ENCODE peak calls at places on chromosomes 13 and 19, in six cellular contexts. U is lower leg skin; I is lung; F is neural progenitor cell; J is CD8-positive, alpha-beta memory T cell; H is BJ. Y is an unnamed sample.

GRCh38 chr13:46183018-46183940 is 1.3 kb upstream of the LCP1 start:
- DNase-seq in F (no peak), H (no peak), J (no peak), U (no peak), I (no peak), Y (no peak)

GRCh38 chr13:113566227-113566561 is 18.4 kb upstream of the TFDP1 start:
- DNase-seq in H (no peak), F (no peak), J (peak), I (peak), U (peak), Y (no peak)

GRCh38 chr13:50225188-50226155 is 210.2 kb downstream of the KCNRG start:
- DNase-seq in I (no peak), J (no peak), U (no peak), H (no peak), F (peak), Y (no peak)

GRCh38 chr13:49421391-49421790 is 22.5 kb downstream of the CAB39L start:
- DNase-seq in J (peak), U (no peak), I (no peak), H (no peak), F (peak), Y (no peak)

GRCh38 chr19:35845215-35846037 is 6.9 kb downstream of the NPHS1 start:
- DNase-seq in I (no peak), U (no peak), J (no peak), H (no peak), F (peak), Y (no peak)

GRCh38 chr13:31261241-31261640 is 61.5 kb downstream of the B3GLCT start:
- DNase-seq in J (no peak), H (no peak), F (no peak), I (no peak), U (no peak), Y (no peak)

GRCh38 chr13:39040206-39040605 is 1.9 kb downstream of the NHLRC3 start:
- DNase-seq in H (no peak), I (no peak), J (no peak), F (no peak), U (no peak), Y (no peak)

GRCh38 chr13:40240293-40240692 is 426.1 kb downstream of the FOXO1 start:
- DNase-seq in U (no peak), J (no peak), F (no peak), I (no peak), H (no peak), Y (no peak)

GRCh38 chr13:45301263-45301662 is 39.7 kb downstream of the TPT1 start:
- DNase-seq in I (no peak), U (no peak), H (no peak), J (no peak), F (no peak), Y (no peak)

GRCh38 chr13:44899967-44900366 is 89.3 kb downstream of the NUFIP1 start:
- DNase-seq in U (no peak), I (no peak), H (no peak), F (no peak), J (no peak), Y (no peak)

GRCh38 chr19:39237200-39238184 is 7.3 kb downstream of the IFNL3 start:
- DNase-seq in J (peak), H (no peak), U (no peak), F (no peak), I (peak), Y (peak)

GRCh38 chr19:863305-863620 is 3.8 kb downstream of the CFD start:
- DNase-seq in I (no peak), J (no peak), U (no peak), H (no peak), F (no peak), Y (no peak)
- H3K4me3 ChIP-seq in I (no peak), J (peak), U (no peak), H (no peak), F (no peak), Y (no peak)

DNA sequence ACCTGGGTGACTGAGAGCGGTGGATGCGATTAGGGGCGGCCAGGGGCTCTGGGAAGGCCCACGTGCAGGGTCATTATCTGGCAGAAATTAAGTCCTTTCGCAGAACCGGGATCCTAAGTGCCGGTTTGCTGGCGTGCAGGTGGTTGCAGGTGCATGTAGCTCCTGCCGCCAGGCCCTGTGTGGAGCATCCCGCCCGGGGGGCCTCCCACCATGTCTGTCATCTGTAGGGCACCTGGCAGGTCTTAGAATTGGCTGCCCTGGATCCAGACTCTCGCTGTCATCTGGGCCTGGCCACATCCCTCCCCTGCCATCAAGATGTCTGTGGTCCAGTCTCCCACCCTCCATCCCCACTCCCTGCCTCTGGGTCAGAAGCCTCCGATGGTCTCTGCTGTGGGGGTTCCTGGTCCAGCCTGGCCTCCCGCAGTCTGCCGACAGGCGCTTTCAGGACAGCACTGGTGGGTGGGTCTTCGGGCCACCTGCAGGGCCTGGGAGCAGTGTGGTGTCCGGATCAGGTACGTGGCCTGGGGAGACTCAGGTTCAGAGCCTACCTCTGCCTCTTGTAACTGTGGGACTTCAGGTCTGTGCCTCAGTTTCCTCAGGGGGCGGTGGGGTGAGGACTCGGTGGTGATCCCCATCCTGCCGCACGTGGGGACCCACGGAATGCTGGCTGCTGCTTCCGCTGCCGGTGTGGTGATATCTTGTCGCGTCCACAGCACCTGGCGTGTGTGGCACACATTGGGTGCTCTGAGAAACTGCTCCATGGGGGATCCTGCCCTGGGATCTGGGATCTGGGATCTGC is 5.4 kb downstream of the GNA11 start:
- DNase-seq in F (no peak), J (no peak), H (no peak), I (no peak), U (no peak), Y (no peak)
- H3K4me3 ChIP-seq in F (no peak), J (peak), H (no peak), I (no peak), U (no peak), Y (no peak)

GRCh38 chr19:28486934-28487333 is 726.0 kb downstream of the UQCRFS1 start:
- DNase-seq in J (no peak), U (no peak), I (no peak), F (no peak), H (no peak), Y (peak)
- H3K4me3 ChIP-seq in J (no peak), U (no peak), I (no peak), F (no peak), H (no peak), Y (no peak)

DNA sequence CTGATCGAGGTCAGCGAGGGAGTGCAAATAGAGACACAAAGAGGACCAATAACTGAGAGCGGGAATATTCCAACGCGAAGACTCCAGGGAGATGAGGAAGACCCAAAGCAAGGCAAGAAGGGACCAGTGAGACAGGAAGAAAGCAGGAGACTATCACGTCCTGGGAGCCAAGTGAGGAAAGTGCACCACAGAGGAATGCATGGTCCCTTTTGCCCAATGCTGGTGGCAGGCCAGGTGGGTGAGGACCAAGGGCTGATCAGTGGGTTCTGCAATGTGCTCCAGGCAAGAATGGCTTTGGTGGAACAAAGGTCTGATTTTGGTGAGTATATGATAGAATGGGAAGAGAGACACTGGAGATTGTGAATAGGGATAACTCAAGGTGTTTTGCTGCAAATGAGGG is 25.4 kb downstream of the CHST8 start:
- DNase-seq in I (no peak), U (no peak), J (no peak), F (no peak), H (no peak), Y (no peak)
- H3K4me3 ChIP-seq in I (no peak), U (no peak), J (no peak), F (no peak), H (no peak), Y (no peak)